ENCODE peak calls at places on chromosomes 7 and 10, in five cellular contexts. One of them, this sample, is unnamed.
A peak's percentile ranks its signal among the peaks of the same experiment; 100 is the strongest.

GRCh38 chr7:155066417-155066950 is 3.6 kb upstream of the HTR5A start:
- DNase-seq in A549: no peak
- DNase-seq in AG04450: peak; percentile 53
- DNase-seq in GM20000: no peak
- DNase-seq in NCI-H748 treated with DMSO at 0.1 percent for 48 hours: no peak
- DNase-seq in this sample: no peak

GRCh38 chr7:37342170-37342569 is 106.5 kb downstream of the ELMO1 start:
- DNase-seq in A549: no peak
- DNase-seq in AG04450: no peak
- DNase-seq in GM20000: no peak
- DNase-seq in NCI-H748 treated with DMSO at 0.1 percent for 48 hours: no peak
- DNase-seq in this sample: no peak

GRCh38 chr7:51961804-51962203 is 645.2 kb upstream of the COBL start:
- DNase-seq in A549: no peak
- DNase-seq in AG04450: no peak
- DNase-seq in GM20000: no peak
- DNase-seq in NCI-H748 treated with DMSO at 0.1 percent for 48 hours: no peak
- DNase-seq in this sample: no peak

GRCh38 chr7:1027285-1028043 is 16.9 kb upstream of the GPR146 start:
- DNase-seq in A549: peak; percentile 31
- DNase-seq in AG04450: peak; percentile 10
- DNase-seq in GM20000: no peak
- DNase-seq in NCI-H748 treated with DMSO at 0.1 percent for 48 hours: no peak
- DNase-seq in this sample: no peak

GRCh38 chr10:110881247-110881646 is 9.5 kb downstream of the PDCD4 start:
- DNase-seq in A549: no peak
- DNase-seq in AG04450: no peak
- DNase-seq in GM20000: no peak
- DNase-seq in NCI-H748 treated with DMSO at 0.1 percent for 48 hours: no peak
- DNase-seq in this sample: no peak

GRCh38 chr7:105521027-105521730 is 892 bp downstream of the PUS7 start:
- DNase-seq in A549: peak; percentile 58
- DNase-seq in AG04450: peak; percentile 7
- DNase-seq in GM20000: peak; percentile 64
- DNase-seq in NCI-H748 treated with DMSO at 0.1 percent for 48 hours: peak; percentile 28
- DNase-seq in this sample: no peak

GRCh38 chr10:65968871-65969270 is 957.0 kb upstream of the LRRTM3 start:
- DNase-seq in A549: no peak
- DNase-seq in AG04450: no peak
- DNase-seq in GM20000: no peak
- DNase-seq in NCI-H748 treated with DMSO at 0.1 percent for 48 hours: no peak
- DNase-seq in this sample: no peak

GRCh38 chr7:34158754-34159153 is 253.4 kb downstream of the BMPER start:
- DNase-seq in A549: peak; percentile 40
- DNase-seq in AG04450: no peak
- DNase-seq in GM20000: no peak
- DNase-seq in NCI-H748 treated with DMSO at 0.1 percent for 48 hours: no peak
- DNase-seq in this sample: no peak

GRCh38 chr10:97858001-97858439 is 8.4 kb downstream of the GOLGA7B start:
- DNase-seq in A549: no peak
- DNase-seq in AG04450: no peak
- DNase-seq in GM20000: no peak
- DNase-seq in NCI-H748 treated with DMSO at 0.1 percent for 48 hours: no peak
- DNase-seq in this sample: no peak

GRCh38 chr7:158001621-158002320 is 585.9 kb downstream of the PTPRN2 start:
- DNase-seq in A549: peak; percentile 42
- DNase-seq in AG04450: no peak
- DNase-seq in GM20000: no peak
- DNase-seq in NCI-H748 treated with DMSO at 0.1 percent for 48 hours: no peak
- DNase-seq in this sample: no peak

GRCh38 chr10:68332259-68333057 is at the start of gene PBLD:
- DNase-seq in A549: peak; percentile 82
- DNase-seq in AG04450: no peak
- DNase-seq in GM20000: peak; percentile 46
- DNase-seq in NCI-H748 treated with DMSO at 0.1 percent for 48 hours: peak; percentile 38
- DNase-seq in this sample: no peak

GRCh38 chr10:30705625-30706149 is 76.1 kb upstream of the LYZL2 start:
- DNase-seq in A549: no peak
- DNase-seq in AG04450: no peak
- DNase-seq in GM20000: no peak
- DNase-seq in NCI-H748 treated with DMSO at 0.1 percent for 48 hours: no peak
- DNase-seq in this sample: peak; percentile 25

GRCh38 chr10:70284542-70285150 is 842 bp upstream of the NPFFR1 start:
- DNase-seq in A549: no peak
- DNase-seq in AG04450: no peak
- DNase-seq in GM20000: no peak
- DNase-seq in NCI-H748 treated with DMSO at 0.1 percent for 48 hours: no peak
- DNase-seq in this sample: no peak

GRCh38 chr10:3226960-3227724 is 54.6 kb upstream of the PITRM1 start:
- DNase-seq in A549: peak; percentile 60
- DNase-seq in AG04450: no peak
- DNase-seq in GM20000: no peak
- DNase-seq in NCI-H748 treated with DMSO at 0.1 percent for 48 hours: no peak
- DNase-seq in this sample: no peak

GRCh38 chr7:92627956-92628355 is 37.8 kb upstream of the FAM133B start:
- DNase-seq in A549: no peak
- DNase-seq in AG04450: no peak
- DNase-seq in GM20000: no peak
- DNase-seq in NCI-H748 treated with DMSO at 0.1 percent for 48 hours: no peak
- DNase-seq in this sample: no peak

GRCh38 chr7:12581897-12582296 is 11.4 kb downstream of the SCIN start:
- DNase-seq in A549: no peak
- DNase-seq in AG04450: peak; percentile 3
- DNase-seq in GM20000: no peak
- DNase-seq in NCI-H748 treated with DMSO at 0.1 percent for 48 hours: no peak
- DNase-seq in this sample: no peak

GRCh38 chr10:28254290-28254985 is 48.4 kb downstream of the MPP7 start:
- DNase-seq in A549: no peak
- DNase-seq in AG04450: peak; percentile 6
- DNase-seq in GM20000: no peak
- DNase-seq in NCI-H748 treated with DMSO at 0.1 percent for 48 hours: no peak
- DNase-seq in this sample: no peak

GRCh38 chr7:92839901-92840300 is 3.5 kb upstream of the CDK6 start:
- DNase-seq in A549: no peak
- DNase-seq in AG04450: no peak
- DNase-seq in GM20000: no peak
- DNase-seq in NCI-H748 treated with DMSO at 0.1 percent for 48 hours: no peak
- DNase-seq in this sample: no peak

GRCh38 chr7:30029696-30030095 is 1.5 kb downstream of the PLEKHA8 start:
- DNase-seq in A549: no peak
- DNase-seq in AG04450: no peak
- DNase-seq in GM20000: peak; percentile 12
- DNase-seq in NCI-H748 treated with DMSO at 0.1 percent for 48 hours: no peak
- DNase-seq in this sample: no peak

GRCh38 chr10:101441539-101442455 is 87.8 kb downstream of the BTRC start:
- DNase-seq in A549: peak; percentile 83
- DNase-seq in AG04450: peak; percentile 30
- DNase-seq in GM20000: peak; percentile 48
- DNase-seq in NCI-H748 treated with DMSO at 0.1 percent for 48 hours: peak; percentile 33
- DNase-seq in this sample: no peak

GRCh38 chr7:112433289-112433688 is 17.0 kb upstream of the IFRD1 start:
- DNase-seq in A549: no peak
- DNase-seq in AG04450: no peak
- DNase-seq in GM20000: no peak
- DNase-seq in NCI-H748 treated with DMSO at 0.1 percent for 48 hours: no peak
- DNase-seq in this sample: no peak

GRCh38 chr10:111648046-111648445 is 535.5 kb downstream of the GPAM start:
- DNase-seq in A549: no peak
- DNase-seq in AG04450: no peak
- DNase-seq in GM20000: no peak
- DNase-seq in NCI-H748 treated with DMSO at 0.1 percent for 48 hours: no peak
- DNase-seq in this sample: no peak

GRCh38 chr7:132393789-132394261 is 182.4 kb downstream of the PLXNA4 start:
- DNase-seq in A549: no peak
- DNase-seq in AG04450: no peak
- DNase-seq in GM20000: no peak
- DNase-seq in NCI-H748 treated with DMSO at 0.1 percent for 48 hours: no peak
- DNase-seq in this sample: no peak

GRCh38 chr10:5538892-5539651 is 14.3 kb downstream of the CALML3 start:
- DNase-seq in A549: no peak
- DNase-seq in AG04450: no peak
- DNase-seq in GM20000: no peak
- DNase-seq in NCI-H748 treated with DMSO at 0.1 percent for 48 hours: no peak
- DNase-seq in this sample: no peak

GRCh38 chr7:118232837-118233236 is 8.3 kb downstream of the ANKRD7 start:
- DNase-seq in A549: no peak
- DNase-seq in AG04450: no peak
- DNase-seq in GM20000: no peak
- DNase-seq in NCI-H748 treated with DMSO at 0.1 percent for 48 hours: no peak
- DNase-seq in this sample: no peak

GRCh38 chr10:126568809-126569208 is 101.7 kb downstream of the C10orf90 start:
- DNase-seq in A549: no peak
- DNase-seq in AG04450: no peak
- DNase-seq in GM20000: no peak
- DNase-seq in NCI-H748 treated with DMSO at 0.1 percent for 48 hours: no peak
- DNase-seq in this sample: no peak